ENCODE peak calls at places on chromosomes 6 and 20, in nine cellular contexts. B, T, S, E, O, I, Z, X and A are unnamed samples.

GRCh38 chr6:105179244-105180065 is at the start of gene POPDC3:
- DNase-seq in E (peak; percentile 40), S (peak; percentile 64), Z (no peak), T (no peak), X (no peak), O (no peak), B (no peak), I (no peak), A (peak; percentile 28)

GRCh38 chr6:169831450-169832246 is 80.2 kb downstream of the ERMARD start:
- DNase-seq in S (peak; percentile 83), X (peak; percentile 35), T (peak; percentile 77), O (peak; percentile 85), B (peak; percentile 4), Z (peak; percentile 93), I (peak; percentile 50), E (peak; percentile 86), A (peak; percentile 91)

GRCh38 chr20:60087563-60088105 is 129.4 kb downstream of the CDH26 start:
- DNase-seq in Z (no peak), S (no peak), E (no peak), T (no peak), X (no peak), O (no peak), I (no peak), B (no peak), A (no peak)

GRCh38 chr6:108651781-108652227 is 91.1 kb downstream of the FOXO3 start:
- DNase-seq in X (no peak), S (no peak), O (no peak), B (peak; percentile 63), Z (no peak), E (no peak), T (no peak), I (no peak), A (no peak)

GRCh38 chr20:47475419-47476044 is 26.2 kb upstream of the NCOA3 start:
- DNase-seq in T (no peak), B (no peak), E (no peak), O (no peak), Z (no peak), S (no peak), X (no peak), I (no peak), A (no peak)

GRCh38 chr20:37518059-37518458 is 3.0 kb upstream of the NNAT start:
- DNase-seq in I (no peak), E (no peak), S (no peak), X (no peak), T (no peak), O (no peak), Z (no peak), B (no peak), A (no peak)

GRCh38 chr6:143002686-143003085 is 57.7 kb upstream of the HIVEP2 start:
- DNase-seq in O (no peak), Z (no peak), T (no peak), S (no peak), B (no peak), E (no peak), I (no peak), X (no peak), A (no peak)

GRCh38 chr6:111482236-111482958 is 621 bp downstream of the REV3L start:
- DNase-seq in T (peak; percentile 66), O (peak; percentile 79), E (peak; percentile 58), B (no peak), Z (peak; percentile 84), I (no peak), S (peak; percentile 81), X (peak; percentile 59), A (peak; percentile 29)

GRCh38 chr6:7624781-7625710 is 35.0 kb downstream of the SNRNP48 start:
- DNase-seq in O (no peak), Z (no peak), I (no peak), S (no peak), B (no peak), T (no peak), E (no peak), X (no peak), A (peak; percentile 35)

GRCh38 chr6:110357696-110358535 is at the start of gene METTL24:
- DNase-seq in T (peak; percentile 49), X (no peak), E (no peak), S (peak; percentile 45), I (no peak), O (no peak), Z (no peak), B (no peak), A (peak; percentile 40)

GRCh38 chr20:53679597-53680309 is 86.1 kb upstream of the ZNF217 start:
- DNase-seq in S (peak; percentile 3), T (no peak), X (no peak), Z (no peak), I (no peak), E (peak; percentile 47), B (no peak), O (no peak), A (peak; percentile 9)

GRCh38 chr20:44070139-44070900 is 116.7 kb downstream of the JPH2 start:
- DNase-seq in B (no peak), S (peak; percentile 16), E (no peak), T (no peak), O (no peak), X (no peak), I (peak; percentile 15), Z (no peak), A (no peak)

GRCh38 chr20:57501461-57502330 is 23.2 kb downstream of the CTCFL start:
- DNase-seq in E (no peak), B (no peak), S (no peak), T (no peak), X (no peak), Z (no peak), I (no peak), O (peak; percentile 66), A (no peak)

GRCh38 chr6:34414999-34415858 is 10.6 kb downstream of the RPS10 start:
- DNase-seq in B (no peak), X (peak; percentile 9), O (no peak), I (no peak), E (peak; percentile 82), S (peak; percentile 47), Z (peak; percentile 54), T (no peak), A (no peak)

GRCh38 chr20:51696304-51697118 is 71.7 kb downstream of the ATP9A start:
- DNase-seq in B (no peak), E (no peak), T (no peak), X (no peak), O (no peak), Z (no peak), S (no peak), I (no peak), A (no peak)

GRCh38 chr6:16723833-16724232 is 37.4 kb downstream of the ATXN1 start:
- DNase-seq in B (peak; percentile 97), E (no peak), Z (no peak), I (no peak), O (no peak), S (no peak), T (no peak), X (no peak), A (no peak)

GRCh38 chr6:82840571-82840970 is 225.1 kb downstream of the UBE3D start:
- DNase-seq in Z (no peak), X (no peak), B (no peak), O (no peak), E (no peak), T (no peak), I (no peak), S (no peak), A (no peak)

GRCh38 chr6:31575952-31576684 is 753 bp downstream of the TNF start:
- DNase-seq in I (no peak), Z (no peak), O (no peak), B (no peak), X (no peak), T (no peak), E (no peak), S (no peak), A (no peak)

GRCh38 chr6:5671604-5672559 is 334.8 kb downstream of the NRN1 start:
- DNase-seq in E (no peak), B (no peak), O (no peak), Z (no peak), T (no peak), S (no peak), I (no peak), X (no peak), A (no peak)

GRCh38 chr6:37965964-37966676 is 146.6 kb downstream of the ZFAND3 start:
- DNase-seq in E (no peak), I (no peak), S (no peak), O (no peak), B (peak; percentile 49), X (no peak), Z (no peak), T (no peak), A (no peak)

GRCh38 chr6:106702451-106703110 is 73.2 kb downstream of the QRSL1 start:
- DNase-seq in I (no peak), S (no peak), E (no peak), Z (no peak), X (no peak), B (no peak), O (no peak), T (peak; percentile 50), A (no peak)

GRCh38 chr6:139230421-139230840 is 61.4 kb downstream of the TXLNB start:
- DNase-seq in B (no peak), X (no peak), T (no peak), O (no peak), Z (no peak), E (no peak), S (no peak), I (no peak), A (no peak)

GRCh38 chr20:25053207-25054132 is 4.5 kb downstream of the ACSS1 start:
- DNase-seq in I (no peak), Z (peak; percentile 84), B (no peak), O (peak; percentile 80), S (no peak), T (no peak), X (no peak), E (peak; percentile 44), A (no peak)

GRCh38 chr6:112979830-112980229 is 632.7 kb downstream of the RFPL4B start:
- DNase-seq in I (no peak), E (no peak), T (no peak), X (no peak), B (no peak), S (no peak), O (no peak), Z (no peak), A (peak; percentile 14)

GRCh38 chr20:58851221-58851968 is 693 bp upstream of the GNAS-AS1 start:
- DNase-seq in Z (no peak), O (no peak), B (no peak), S (no peak), T (no peak), X (no peak), I (no peak), E (no peak), A (no peak)

GRCh38 chr6:169156108-169156821 is 97.4 kb downstream of the THBS2 start:
- DNase-seq in B (no peak), O (no peak), X (no peak), T (no peak), Z (peak; percentile 84), I (no peak), S (no peak), E (no peak), A (no peak)

GRCh38 chr6:116370328-116370716 is 425 bp upstream of the DSE start:
- DNase-seq in S (no peak), B (no peak), T (no peak), Z (no peak), X (no peak), O (no peak), E (no peak), I (no peak), A (no peak)

GRCh38 chr6:16338577-16339262 is 100.3 kb downstream of the GMPR start:
- DNase-seq in B (peak; percentile 92), S (peak; percentile 9), O (no peak), I (no peak), Z (peak; percentile 94), X (no peak), E (no peak), T (no peak), A (no peak)